ENCODE peak calls at places on chromosomes 12 and 14, in nine cellular contexts. S is upper lobe of left lung; V is aorta; P is body of pancreas; A is activated T-cell treated with anti-CD3 and anti-CD28 coated beads, Interleukin-2, amount 50 U/mL, for 72 hours; Y is sciatic nerve; G is natural killer cell; X is Right ventricle myocardium inferior; K is SK-N-SH treated with all-trans-retinoic acid at 6 μM for 48 hours. E is an unnamed sample.
A peak's percentile ranks its signal among the peaks of the same experiment; 100 is the strongest.

GRCh38 chr12:9074484-9075140 is 41.1 kb downstream of the A2M start:
- ATAC-seq in S (no peak), V (no peak), P (no peak), A (no peak), Y (no peak), G (no peak), X (no peak), K (no peak), E (no peak)

GRCh38 chr14:20556500-20557211 is 4.2 kb downstream of the RNASE9 start:
- ATAC-seq in S (no peak), V (no peak), P (no peak), A (no peak), Y (no peak), G (no peak), X (no peak), K (no peak), E (no peak)

GRCh38 chr12:111268738-111269572 is 99.9 kb downstream of the PHETA1 start:
- ATAC-seq in S (no peak), V (no peak), P (no peak), A (no peak), Y (no peak), G (no peak), X (no peak), K (peak; percentile 37), E (no peak)

GRCh38 chr12:92897844-92898243 is 31.3 kb downstream of the EEA1 start:
- ATAC-seq in S (no peak), V (no peak), P (no peak), A (no peak), Y (no peak), G (no peak), X (no peak), K (no peak), E (no peak)

GRCh38 chr14:76514599-76514998 is 138.7 kb downstream of the ESRRB start:
- ATAC-seq in S (no peak), V (no peak), P (peak; percentile 40), A (no peak), Y (no peak), G (no peak), X (no peak), K (peak; percentile 36), E (no peak)

GRCh38 chr14:103330536-103330935 is 3.5 kb upstream of the EIF5 start:
- ATAC-seq in S (no peak), V (no peak), P (no peak), A (no peak), Y (no peak), G (no peak), X (no peak), K (no peak), E (no peak)

GRCh38 chr12:52023976-52024688 is 17.4 kb downstream of the TAMALIN start:
- ATAC-seq in S (no peak), V (peak; percentile 0), P (no peak), A (peak; percentile 38), Y (no peak), G (peak; percentile 9), X (no peak), K (peak; percentile 1), E (no peak)

GRCh38 chr12:77865178-77865577 is 34.5 kb downstream of the NAV3 start:
- ATAC-seq in S (no peak), V (no peak), P (no peak), A (no peak), Y (no peak), G (no peak), X (no peak), K (no peak), E (no peak)

GRCh38 chr12:117857632-117858274 is 111.0 kb downstream of the KSR2 start:
- ATAC-seq in S (peak; percentile 79), V (no peak), P (peak; percentile 42), A (no peak), Y (no peak), G (peak; percentile 36), X (no peak), K (peak; percentile 73), E (no peak)

GRCh38 chr12:63086149-63086915 is 64.7 kb downstream of the AVPR1A start:
- ATAC-seq in S (no peak), V (no peak), P (no peak), A (no peak), Y (peak; percentile 55), G (no peak), X (peak; percentile 50), K (no peak), E (no peak)

E was measured in stimulated activated memory B cell treated with anti-CD40 and anti-IgM and Interleukin-4, amounts not matched to agents 10 μg/mL and 1 μg/mL and 100 μg/mL, for 72 hours.